ENCODE peak calls at places on chromosome 4, in nine cellular contexts. M, L, K, N, B, A, X, J and R are unnamed samples.

GRCh38 chr4:142719854-142720541 is 126.1 kb downstream of the INPP4B start:
- DNase-seq in M (peak), L (peak), K (peak), N (peak), B (peak), A (no peak), X (no peak), J (peak), R (no peak)

GRCh38 chr4:8303485-8304281 is 34.1 kb downstream of the HTRA3 start:
- DNase-seq in M (peak), L (peak), K (peak), N (no peak), B (no peak), A (peak), X (peak), J (peak), R (no peak)

GRCh38 chr4:168051526-168051925 is 40.8 kb upstream of the ANXA10 start:
- DNase-seq in M (no peak), L (no peak), K (no peak), N (no peak), B (no peak), A (no peak), X (no peak), J (no peak), R (no peak)

GRCh38 chr4:79325864-79326328 is at the start of gene NAA11:
- DNase-seq in M (no peak), L (no peak), K (no peak), N (no peak), B (no peak), A (no peak), X (no peak), J (no peak), R (no peak)

GRCh38 chr4:183284965-183285364 is 35.1 kb downstream of the CLDN22 start:
- DNase-seq in M (peak), L (peak), K (peak), N (no peak), B (no peak), A (no peak), X (no peak), J (peak), R (no peak)

GRCh38 chr4:63563288-63564014 is 845.8 kb downstream of the TECRL start:
- DNase-seq in M (no peak), L (no peak), K (no peak), N (no peak), B (no peak), A (no peak), X (no peak), J (no peak), R (no peak)

GRCh38 chr4:29560452-29560851 is 1159.7 kb upstream of the PCDH7 start:
- DNase-seq in M (no peak), L (no peak), K (no peak), N (no peak), B (no peak), A (no peak), X (no peak), J (no peak), R (no peak)

GRCh38 chr4:78747328-78747946 is 28.7 kb upstream of the BMP2K start:
- DNase-seq in M (peak), L (peak), K (peak), N (no peak), B (no peak), A (no peak), X (no peak), J (peak), R (no peak)

GRCh38 chr4:10186228-10187214 is 69.9 kb upstream of the WDR1 start:
- DNase-seq in M (peak), L (no peak), K (no peak), N (no peak), B (no peak), A (no peak), X (no peak), J (no peak), R (no peak)

GRCh38 chr4:157582141-157582540 is 361.6 kb downstream of the GRIA2 start:
- DNase-seq in M (no peak), L (no peak), K (no peak), N (no peak), B (no peak), A (no peak), X (no peak), J (no peak), R (no peak)

GRCh38 chr4:19381068-19381467 is 870.6 kb upstream of the SLIT2 start:
- DNase-seq in M (peak), L (peak), K (peak), N (no peak), B (no peak), A (no peak), X (no peak), J (peak), R (no peak)

GRCh38 chr4:75056277-75056676 is 123.4 kb downstream of the PARM1 start:
- DNase-seq in M (no peak), L (no peak), K (no peak), N (no peak), B (no peak), A (no peak), X (no peak), J (no peak), R (no peak)

GRCh38 chr4:147830102-147830463 is 98.2 kb downstream of the ARHGAP10 start:
- DNase-seq in M (no peak), L (no peak), K (no peak), N (no peak), B (no peak), A (no peak), X (no peak), J (no peak), R (no peak)

GRCh38 chr4:76641758-76642157 is 206.7 kb downstream of the SHROOM3 start:
- DNase-seq in M (no peak), L (no peak), K (no peak), N (no peak), B (no peak), A (no peak), X (no peak), J (no peak), R (no peak)

GRCh38 chr4:166017804-166018203 is 144.8 kb downstream of the TLL1 start:
- DNase-seq in M (peak), L (no peak), K (no peak), N (no peak), B (no peak), A (no peak), X (no peak), J (no peak), R (no peak)

GRCh38 chr4:144338148-144338547 is 197.6 kb upstream of the GYPA start:
- DNase-seq in M (peak), L (peak), K (no peak), N (no peak), B (no peak), A (no peak), X (no peak), J (peak), R (no peak)

GRCh38 chr4:142160509-142160908 is 524.1 kb downstream of the IL15 start:
- DNase-seq in M (no peak), L (no peak), K (no peak), N (no peak), B (no peak), A (no peak), X (no peak), J (peak), R (no peak)

GRCh38 chr4:153159728-153160221 is 44.5 kb upstream of the TRIM2 start:
- DNase-seq in M (peak), L (peak), K (peak), N (no peak), B (no peak), A (no peak), X (no peak), J (peak), R (no peak)

GRCh38 chr4:7595883-7596535 is 161.3 kb upstream of the PSAPL1 start:
- DNase-seq in M (no peak), L (no peak), K (no peak), N (no peak), B (no peak), A (no peak), X (no peak), J (no peak), R (no peak)

GRCh38 chr4:56681158-56681848 is at the start of gene HOPX:
- DNase-seq in M (peak), L (no peak), K (peak), N (no peak), B (no peak), A (no peak), X (no peak), J (no peak), R (no peak)

GRCh38 chr4:14428125-14428524 is 574.2 kb upstream of the CPEB2 start:
- DNase-seq in M (peak), L (no peak), K (no peak), N (no peak), B (no peak), A (no peak), X (no peak), J (no peak), R (no peak)

GRCh38 chr4:54971474-54971950 is 153.9 kb downstream of the KDR start:
- DNase-seq in M (peak), L (peak), K (peak), N (peak), B (peak), A (no peak), X (no peak), J (peak), R (no peak)

GRCh38 chr4:57233391-57233790 is 123.2 kb upstream of the IGFBP7 start:
- DNase-seq in M (peak), L (peak), K (peak), N (no peak), B (peak), A (no peak), X (no peak), J (peak), R (no peak)

GRCh38 chr4:147535161-147535560 is 54.3 kb downstream of the EDNRA start:
- DNase-seq in M (no peak), L (no peak), K (no peak), N (peak), B (no peak), A (no peak), X (no peak), J (no peak), R (no peak)

GRCh38 chr4:47213971-47214370 is 182.6 kb downstream of the GABRB1 start:
- DNase-seq in M (peak), L (peak), K (peak), N (no peak), B (no peak), A (no peak), X (no peak), J (peak), R (no peak)

GRCh38 chr4:102312447-102312846 is 32.8 kb downstream of the SLC39A8 start:
- DNase-seq in M (no peak), L (no peak), K (no peak), N (no peak), B (no peak), A (no peak), X (no peak), J (no peak), R (no peak)

GRCh38 chr4:68011684-68012083 is 48.4 kb upstream of the TMPRSS11A start:
- DNase-seq in M (no peak), L (no peak), K (no peak), N (no peak), B (no peak), A (no peak), X (no peak), J (no peak), R (no peak)

GRCh38 chr4:53436251-53436650 is 58.8 kb downstream of the FIP1L1 start:
- DNase-seq in M (no peak), L (no peak), K (no peak), N (no peak), B (no peak), A (no peak), X (no peak), J (peak), R (no peak)

GRCh38 chr4:123349401-123350190 is 47.0 kb upstream of the SPRY1 start:
- DNase-seq in M (no peak), L (no peak), K (no peak), N (no peak), B (no peak), A (no peak), X (no peak), J (no peak), R (no peak)

GRCh38 chr4:24169956-24170355 is 280.1 kb upstream of the PPARGC1A start:
- DNase-seq in M (no peak), L (no peak), K (no peak), N (no peak), B (no peak), A (no peak), X (no peak), J (no peak), R (no peak)

GRCh38 chr4:123244233-123244632 is 152.4 kb upstream of the SPRY1 start:
- DNase-seq in M (peak), L (no peak), K (peak), N (no peak), B (no peak), A (no peak), X (peak), J (peak), R (peak)

GRCh38 chr4:121863787-121864186 is 6.5 kb downstream of the BBS7 start:
- DNase-seq in M (no peak), L (no peak), K (no peak), N (peak), B (no peak), A (no peak), X (no peak), J (peak), R (no peak)

GRCh38 chr4:145564540-145564939 is 54.6 kb upstream of the MMAA start:
- DNase-seq in M (no peak), L (no peak), K (no peak), N (no peak), B (no peak), A (no peak), X (no peak), J (peak), R (no peak)

GRCh38 chr4:48268956-48269860 is at the start of gene TEC:
- DNase-seq in M (peak), L (peak), K (peak), N (peak), B (peak), A (peak), X (peak), J (peak), R (peak)

GRCh38 chr4:152590179-152591031 is 54.5 kb upstream of the FBXW7 start:
- DNase-seq in M (peak), L (peak), K (peak), N (no peak), B (peak), A (no peak), X (no peak), J (peak), R (no peak)

GRCh38 chr4:98685225-98686045 is 27.0 kb upstream of the TSPAN5 start:
- DNase-seq in M (no peak), L (no peak), K (no peak), N (no peak), B (no peak), A (no peak), X (no peak), J (no peak), R (no peak)

GRCh38 chr4:120327276-120327675 is 260.6 kb upstream of the MAD2L1 start:
- DNase-seq in M (no peak), L (no peak), K (no peak), N (peak), B (no peak), A (no peak), X (no peak), J (no peak), R (no peak)

DNA sequence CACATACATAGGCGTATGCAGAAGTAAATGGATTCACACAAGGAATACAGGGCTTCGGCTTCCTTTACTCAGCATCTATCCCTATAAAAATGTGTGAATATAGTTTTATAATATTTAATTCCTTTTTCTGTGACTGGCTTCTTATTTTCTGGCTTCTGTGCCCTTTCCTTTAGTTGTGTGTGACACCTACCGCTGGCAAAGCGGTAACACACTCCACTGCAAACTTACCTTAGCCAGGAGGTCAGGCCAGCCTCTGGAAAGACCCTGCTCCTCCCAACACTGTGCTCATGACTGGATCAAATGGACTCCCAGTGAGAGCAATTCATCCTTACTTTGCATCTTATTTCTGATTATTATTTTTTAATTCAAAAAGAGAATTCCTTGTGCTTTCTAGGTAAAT is 244.2 kb downstream of the ANK2 start:
- DNase-seq in M (peak), L (no peak), K (no peak), N (peak), B (no peak), A (no peak), X (no peak), J (no peak), R (no peak)
- H3K4me3 ChIP-seq in M (peak), L (peak), K (peak), N (no peak), B (no peak), A (peak), X (peak), J (no peak), R (no peak)

GRCh38 chr4:177308842-177309524 is 691 bp upstream of the NEIL3 start:
- DNase-seq in M (no peak), L (no peak), K (no peak), N (no peak), B (no peak), A (no peak), X (no peak), J (no peak), R (no peak)
- H3K4me3 ChIP-seq in M (peak), L (peak), K (peak), N (no peak), B (peak), A (peak), X (peak), J (peak), R (peak)

DNA sequence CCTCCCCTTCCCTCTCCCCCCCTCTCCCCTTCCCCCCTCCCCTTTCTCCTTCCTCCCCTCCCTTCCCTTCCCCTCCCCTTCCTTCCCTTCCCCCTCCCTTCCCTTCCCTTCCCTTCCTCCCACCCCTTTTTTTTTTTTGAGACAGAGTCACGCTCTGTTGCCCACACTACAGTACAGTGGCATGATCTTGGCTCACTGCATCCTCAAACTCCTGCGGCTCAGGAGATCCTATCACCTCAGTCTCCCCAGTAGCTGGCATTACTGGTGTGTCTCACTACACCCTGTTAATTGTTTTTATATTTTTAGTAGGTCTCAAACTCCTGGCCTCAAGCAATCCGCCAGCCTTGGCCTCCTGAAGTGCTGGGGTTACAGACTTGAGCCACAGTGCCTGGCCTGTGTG is 66.6 kb downstream of the TBC1D9 start:
- DNase-seq in M (no peak), L (no peak), K (no peak), N (no peak), B (no peak), A (no peak), X (no peak), J (no peak), R (no peak)
- H3K4me3 ChIP-seq in M (no peak), L (no peak), K (no peak), N (no peak), B (no peak), A (no peak), X (no peak), J (no peak), R (no peak)

DNA sequence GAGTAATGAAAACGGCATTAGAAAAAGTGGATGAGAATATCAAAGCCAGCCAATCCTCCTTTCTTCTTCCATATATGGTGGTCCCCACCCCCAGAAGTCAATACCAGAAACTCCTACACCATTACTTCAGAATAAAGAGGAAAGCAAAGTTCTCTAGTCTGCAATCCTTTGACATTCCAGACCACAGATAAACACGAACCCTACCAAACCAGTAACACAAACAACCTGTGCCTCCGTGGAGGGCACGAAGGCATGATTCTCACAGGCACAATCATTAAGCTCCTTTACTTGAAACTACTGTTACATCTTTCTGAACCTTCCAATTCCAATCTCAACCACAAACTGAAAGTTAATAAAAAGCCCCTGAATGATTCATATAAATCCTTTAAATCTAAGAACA is 16.3 kb downstream of the MAML3 start:
- DNase-seq in M (no peak), L (peak), K (peak), N (no peak), B (no peak), A (no peak), X (no peak), J (peak), R (no peak)
- H3K4me3 ChIP-seq in M (no peak), L (no peak), K (no peak), N (no peak), B (no peak), A (no peak), X (no peak), J (no peak), R (no peak)

GRCh38 chr4:35934370-35934981 is 309.8 kb downstream of the ARAP2 start:
- DNase-seq in M (peak), L (peak), K (peak), N (no peak), B (peak), A (no peak), X (no peak), J (peak), R (no peak)
- H3K4me3 ChIP-seq in M (no peak), L (no peak), K (no peak), N (no peak), B (no peak), A (no peak), X (no peak), J (no peak), R (no peak)

GRCh38 chr4:59855630-59856352 is 1344.3 kb upstream of the ADGRL3 start:
- DNase-seq in M (no peak), L (no peak), K (no peak), N (no peak), B (no peak), A (no peak), X (no peak), J (no peak), R (no peak)
- H3K4me3 ChIP-seq in M (no peak), L (no peak), K (no peak), N (no peak), B (no peak), A (no peak), X (no peak), J (no peak), R (no peak)

GRCh38 chr4:174929346-174929745 is 11.2 kb downstream of the ADAM29 start:
- DNase-seq in M (no peak), L (no peak), K (no peak), N (no peak), B (no peak), A (no peak), X (no peak), J (no peak), R (no peak)
- H3K4me3 ChIP-seq in M (no peak), L (no peak), K (no peak), N (no peak), B (no peak), A (no peak), X (no peak), J (no peak), R (no peak)

GRCh38 chr4:80711956-80712355 is 318.6 kb upstream of the BMP3 start:
- DNase-seq in M (no peak), L (peak), K (no peak), N (no peak), B (no peak), A (no peak), X (no peak), J (no peak), R (no peak)
- H3K4me3 ChIP-seq in M (no peak), L (no peak), K (no peak), N (no peak), B (no peak), A (no peak), X (no peak), J (no peak), R (no peak)

DNA sequence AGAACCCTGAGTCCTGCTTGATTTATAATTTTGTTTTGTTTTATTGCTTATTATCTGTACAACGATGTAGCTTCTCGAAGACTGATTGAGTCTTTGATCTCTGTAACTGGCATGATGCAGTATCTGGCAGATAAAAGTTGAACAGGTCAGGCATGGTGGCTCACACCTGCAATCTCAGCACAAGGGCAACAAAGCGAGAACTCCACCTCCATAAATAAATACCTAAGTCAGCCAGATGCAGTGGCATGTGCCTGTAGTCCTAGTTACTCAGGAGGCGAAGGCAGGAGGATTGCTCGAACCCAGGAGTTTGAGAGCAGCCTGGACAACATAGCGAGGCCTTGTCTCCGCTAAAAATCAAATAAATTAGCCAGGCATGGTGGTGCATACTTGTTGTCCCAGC is 15.7 kb upstream of the WDR19 start:
- DNase-seq in M (no peak), L (no peak), K (no peak), N (no peak), B (no peak), A (no peak), X (no peak), J (no peak), R (no peak)
- H3K4me3 ChIP-seq in M (no peak), L (no peak), K (no peak), N (no peak), B (no peak), A (no peak), X (no peak), J (no peak), R (no peak)